ENCODE peak calls at places on chromosome 18, in five cellular contexts. One of them, this sample, is unnamed.

GRCh38 chr18:10015288-10015701 is 101.5 kb downstream of the VAPA start:
- DNase-seq in hypothalamus: no peak
- DNase-seq in amygdala: no peak
- DNase-seq in Right ventricle myocardium superior: no peak
- DNase-seq in progenitor cell of endocrine pancreas: no peak
- DNase-seq in this sample: no peak

GRCh38 chr18:48545690-48546365 is 7.0 kb downstream of the CTIF start:
- DNase-seq in hypothalamus: peak
- DNase-seq in amygdala: peak
- DNase-seq in Right ventricle myocardium superior: peak
- DNase-seq in progenitor cell of endocrine pancreas: no peak
- DNase-seq in this sample: no peak

GRCh38 chr18:10476430-10476829 is 22.0 kb downstream of the APCDD1 start:
- DNase-seq in hypothalamus: no peak
- DNase-seq in amygdala: no peak
- DNase-seq in Right ventricle myocardium superior: no peak
- DNase-seq in progenitor cell of endocrine pancreas: no peak
- DNase-seq in this sample: no peak

GRCh38 chr18:60020107-60020925 is 120.5 kb downstream of the PMAIP1 start:
- DNase-seq in hypothalamus: no peak
- DNase-seq in amygdala: no peak
- DNase-seq in Right ventricle myocardium superior: no peak
- DNase-seq in progenitor cell of endocrine pancreas: no peak
- DNase-seq in this sample: no peak

GRCh38 chr18:76456018-76456750 is 38.9 kb downstream of the ZNF516 start:
- DNase-seq in hypothalamus: no peak
- DNase-seq in amygdala: no peak
- DNase-seq in Right ventricle myocardium superior: no peak
- DNase-seq in progenitor cell of endocrine pancreas: no peak
- DNase-seq in this sample: no peak

GRCh38 chr18:21599585-21600525 is 649 bp downstream of the ESCO1 start:
- DNase-seq in hypothalamus: no peak
- DNase-seq in amygdala: no peak
- DNase-seq in Right ventricle myocardium superior: peak
- DNase-seq in progenitor cell of endocrine pancreas: peak
- DNase-seq in this sample: peak

GRCh38 chr18:62372156-62372555 is 47.0 kb downstream of the TNFRSF11A start:
- DNase-seq in hypothalamus: no peak
- DNase-seq in amygdala: no peak
- DNase-seq in Right ventricle myocardium superior: no peak
- DNase-seq in progenitor cell of endocrine pancreas: no peak
- DNase-seq in this sample: no peak

GRCh38 chr18:39946623-39947061 is 2008.4 kb upstream of the PIK3C3 start:
- DNase-seq in hypothalamus: no peak
- DNase-seq in amygdala: no peak
- DNase-seq in Right ventricle myocardium superior: no peak
- DNase-seq in progenitor cell of endocrine pancreas: no peak
- DNase-seq in this sample: no peak

GRCh38 chr18:48609114-48609513 is 70.3 kb downstream of the CTIF start:
- DNase-seq in hypothalamus: no peak
- DNase-seq in amygdala: no peak
- DNase-seq in Right ventricle myocardium superior: no peak
- DNase-seq in progenitor cell of endocrine pancreas: no peak
- DNase-seq in this sample: no peak

GRCh38 chr18:51453594-51453993 is 256.1 kb upstream of the MEX3C start:
- DNase-seq in hypothalamus: no peak
- DNase-seq in amygdala: no peak
- DNase-seq in Right ventricle myocardium superior: no peak
- DNase-seq in progenitor cell of endocrine pancreas: no peak
- DNase-seq in this sample: no peak

This sample was measured in naive thymus-derived CD4-positive, alpha-beta T cell.